ENCODE peak calls at places on chromosomes 11 and 22, in ten cellular contexts. H is breast epithelium; X is NCI-H1105 treated with DMSO at 0.1 percent for 48 hours; I is stimulated activated CD8-positive, alpha-beta memory T cell treated with anti-CD3 and anti-CD28 coated beads, Interleukin-4, amount 100 ng/mL, for 24 hours; P is DMS153; S is H1; C is stimulated activated CD4-positive, alpha-beta T cell treated with anti-CD3 and anti-CD28 coated beads, Interleukin-1b, Interleukin-23, amount 100 ng/mL, for 24 hours; J is cardiac fibroblast; M is neural progenitor cell; B is transverse colon. Z is an unnamed sample.

GRCh38 chr22:28999510-29000224 is 62.0 kb downstream of the C22orf31 start:
- DNase-seq in H (no peak), X (no peak), I (no peak), P (no peak), S (no peak), C (no peak), J (no peak), M (no peak), B (no peak), Z (no peak)

GRCh38 chr11:33262016-33262638 is 4.9 kb downstream of the HIPK3 start:
- DNase-seq in H (no peak), X (no peak), I (no peak), P (no peak), S (no peak), C (no peak), J (no peak), M (no peak), B (no peak), Z (no peak)

GRCh38 chr11:68649851-68650555 is 34.3 kb upstream of the GAL start:
- DNase-seq in H (no peak), X (no peak), I (no peak), P (no peak), S (no peak), C (no peak), J (no peak), M (no peak), B (no peak), Z (no peak)

GRCh38 chr11:112421854-112422253 is 161.2 kb upstream of the PLET1 start:
- DNase-seq in H (no peak), X (no peak), I (no peak), P (no peak), S (no peak), C (no peak), J (no peak), M (no peak), B (no peak), Z (no peak)

GRCh38 chr11:66981976-66982578 is 7.0 kb downstream of the C11orf86 start:
- DNase-seq in H (peak), X (peak), I (peak), P (peak), S (no peak), C (no peak), J (peak), M (no peak), B (peak), Z (peak)

GRCh38 chr22:36256474-36256873 is 3.5 kb downstream of the APOL1 start:
- DNase-seq in H (no peak), X (no peak), I (no peak), P (no peak), S (no peak), C (no peak), J (no peak), M (no peak), B (no peak), Z (no peak)

GRCh38 chr22:41021039-41021654 is 70.0 kb downstream of the RBX1 start:
- DNase-seq in H (peak), X (no peak), I (no peak), P (peak), S (peak), C (no peak), J (no peak), M (peak), B (peak), Z (no peak)

GRCh38 chr11:68216171-68216938 is 3.3 kb upstream of the KMT5B start:
- DNase-seq in H (peak), X (no peak), I (no peak), P (peak), S (no peak), C (no peak), J (no peak), M (no peak), B (peak), Z (no peak)

GRCh38 chr11:22207162-22207561 is 14.3 kb downstream of the ANO5 start:
- DNase-seq in H (no peak), X (no peak), I (no peak), P (no peak), S (no peak), C (no peak), J (no peak), M (no peak), B (no peak), Z (no peak)

GRCh38 chr11:115759622-115760527 is 255.7 kb upstream of the CADM1 start:
- DNase-seq in H (no peak), X (no peak), I (no peak), P (no peak), S (peak), C (no peak), J (peak), M (peak), B (peak), Z (no peak)

GRCh38 chr11:105609832-105610781 is at the start of gene GRIA4:
- DNase-seq in H (peak), X (peak), I (no peak), P (peak), S (peak), C (no peak), J (peak), M (peak), B (no peak), Z (no peak)

GRCh38 chr22:40310771-40311120 is 35.6 kb upstream of the ADSL start:
- DNase-seq in H (no peak), X (no peak), I (no peak), P (no peak), S (no peak), C (no peak), J (no peak), M (no peak), B (no peak), Z (no peak)

GRCh38 chr11:44130751-44131150 is 35.3 kb downstream of the EXT2 start:
- DNase-seq in H (no peak), X (no peak), I (no peak), P (no peak), S (no peak), C (no peak), J (no peak), M (no peak), B (no peak), Z (no peak)

GRCh38 chr22:43228863-43229262 is 41.9 kb upstream of the TTLL12 start:
- DNase-seq in H (no peak), X (no peak), I (no peak), P (no peak), S (no peak), C (no peak), J (no peak), M (no peak), B (no peak), Z (no peak)

GRCh38 chr22:27810566-27810965 is 9.0 kb upstream of the MN1 start:
- DNase-seq in H (peak), X (no peak), I (no peak), P (no peak), S (no peak), C (no peak), J (peak), M (peak), B (peak), Z (no peak)

GRCh38 chr22:37500745-37501144 is 14.6 kb upstream of the MFNG start:
- DNase-seq in H (no peak), X (no peak), I (no peak), P (no peak), S (no peak), C (no peak), J (no peak), M (no peak), B (no peak), Z (no peak)

GRCh38 chr22:28791841-28792490 is 8.4 kb downstream of the XBP1 start:
- DNase-seq in H (no peak), X (no peak), I (no peak), P (no peak), S (no peak), C (no peak), J (no peak), M (no peak), B (no peak), Z (no peak)

GRCh38 chr11:130721282-130721681 is 195.0 kb downstream of the SNX19 start:
- DNase-seq in H (no peak), X (no peak), I (no peak), P (no peak), S (no peak), C (no peak), J (no peak), M (no peak), B (no peak), Z (no peak)

GRCh38 chr11:44444770-44445321 is 120.6 kb upstream of the CD82 start:
- DNase-seq in H (no peak), X (no peak), I (no peak), P (no peak), S (no peak), C (no peak), J (no peak), M (no peak), B (no peak), Z (no peak)